ENCODE peak calls at places on chromosomes 5 and 9, in nine cellular contexts. One of them, this sample, is unnamed.

GRCh38 chr5:1885777-1886633 is 3.3 kb upstream of the IRX4 start:
- DNase-seq in pancreas: no peak
- DNase-seq in tibial nerve: no peak
- DNase-seq in cardiac fibroblast: no peak
- DNase-seq in GM06990: no peak
- DNase-seq in neural crest cell: no peak
- DNase-seq in RWPE2: peak
- DNase-seq in cardiac muscle cell: no peak
- DNase-seq in endodermal cell: peak
- DNase-seq in this sample: no peak

GRCh38 chr5:154740957-154741356 is 14.2 kb upstream of the LARP1 start:
- DNase-seq in pancreas: no peak
- DNase-seq in tibial nerve: no peak
- DNase-seq in cardiac fibroblast: peak
- DNase-seq in GM06990: no peak
- DNase-seq in neural crest cell: no peak
- DNase-seq in RWPE2: no peak
- DNase-seq in cardiac muscle cell: no peak
- DNase-seq in endodermal cell: no peak
- DNase-seq in this sample: no peak

GRCh38 chr5:89105836-89106235 is 222.9 kb upstream of the MEF2C start:
- DNase-seq in pancreas: no peak
- DNase-seq in tibial nerve: no peak
- DNase-seq in cardiac fibroblast: no peak
- DNase-seq in GM06990: no peak
- DNase-seq in neural crest cell: no peak
- DNase-seq in RWPE2: no peak
- DNase-seq in cardiac muscle cell: no peak
- DNase-seq in endodermal cell: no peak
- DNase-seq in this sample: no peak

GRCh38 chr5:139747583-139748504 is 47.8 kb upstream of the PSD2 start:
- DNase-seq in pancreas: peak
- DNase-seq in tibial nerve: no peak
- DNase-seq in cardiac fibroblast: peak
- DNase-seq in GM06990: peak
- DNase-seq in neural crest cell: peak
- DNase-seq in RWPE2: no peak
- DNase-seq in cardiac muscle cell: peak
- DNase-seq in endodermal cell: peak
- DNase-seq in this sample: no peak

GRCh38 chr5:155794801-155795200 is 532.2 kb upstream of the SGCD start:
- DNase-seq in pancreas: no peak
- DNase-seq in tibial nerve: no peak
- DNase-seq in cardiac fibroblast: no peak
- DNase-seq in GM06990: no peak
- DNase-seq in neural crest cell: no peak
- DNase-seq in RWPE2: no peak
- DNase-seq in cardiac muscle cell: no peak
- DNase-seq in endodermal cell: no peak
- DNase-seq in this sample: no peak

GRCh38 chr9:95102572-95102971 is 214.9 kb downstream of the FANCC start:
- DNase-seq in pancreas: no peak
- DNase-seq in tibial nerve: no peak
- DNase-seq in cardiac fibroblast: no peak
- DNase-seq in GM06990: no peak
- DNase-seq in neural crest cell: no peak
- DNase-seq in RWPE2: no peak
- DNase-seq in cardiac muscle cell: no peak
- DNase-seq in endodermal cell: no peak
- DNase-seq in this sample: no peak

GRCh38 chr5:92565673-92566072 is 1015.3 kb downstream of the NR2F1-AS1 start:
- DNase-seq in pancreas: no peak
- DNase-seq in tibial nerve: no peak
- DNase-seq in cardiac fibroblast: no peak
- DNase-seq in GM06990: no peak
- DNase-seq in neural crest cell: no peak
- DNase-seq in RWPE2: no peak
- DNase-seq in cardiac muscle cell: no peak
- DNase-seq in endodermal cell: no peak
- DNase-seq in this sample: no peak

GRCh38 chr9:134381671-134382505 is 55.6 kb downstream of the RXRA start:
- DNase-seq in pancreas: no peak
- DNase-seq in tibial nerve: no peak
- DNase-seq in cardiac fibroblast: no peak
- DNase-seq in GM06990: peak
- DNase-seq in neural crest cell: no peak
- DNase-seq in RWPE2: no peak
- DNase-seq in cardiac muscle cell: no peak
- DNase-seq in endodermal cell: no peak
- DNase-seq in this sample: no peak

GRCh38 chr9:16864741-16865434 is 5.6 kb downstream of the BNC2 start:
- DNase-seq in pancreas: no peak
- DNase-seq in tibial nerve: no peak
- DNase-seq in cardiac fibroblast: peak
- DNase-seq in GM06990: no peak
- DNase-seq in neural crest cell: no peak
- DNase-seq in RWPE2: no peak
- DNase-seq in cardiac muscle cell: no peak
- DNase-seq in endodermal cell: no peak
- DNase-seq in this sample: no peak

GRCh38 chr9:136107155-136107952 is 11.3 kb downstream of the TMEM250 start:
- DNase-seq in pancreas: no peak
- DNase-seq in tibial nerve: no peak
- DNase-seq in cardiac fibroblast: no peak
- DNase-seq in GM06990: peak
- DNase-seq in neural crest cell: no peak
- DNase-seq in RWPE2: no peak
- DNase-seq in cardiac muscle cell: no peak
- DNase-seq in endodermal cell: no peak
- DNase-seq in this sample: no peak

GRCh38 chr5:32462618-32463017 is 18.1 kb upstream of the ZFR start:
- DNase-seq in pancreas: no peak
- DNase-seq in tibial nerve: no peak
- DNase-seq in cardiac fibroblast: no peak
- DNase-seq in GM06990: no peak
- DNase-seq in neural crest cell: no peak
- DNase-seq in RWPE2: no peak
- DNase-seq in cardiac muscle cell: no peak
- DNase-seq in endodermal cell: no peak
- DNase-seq in this sample: no peak

GRCh38 chr9:84869091-84869490 is 199.6 kb downstream of the NTRK2 start:
- DNase-seq in pancreas: no peak
- DNase-seq in tibial nerve: no peak
- DNase-seq in cardiac fibroblast: no peak
- DNase-seq in GM06990: no peak
- DNase-seq in neural crest cell: no peak
- DNase-seq in RWPE2: no peak
- DNase-seq in cardiac muscle cell: no peak
- DNase-seq in endodermal cell: no peak
- DNase-seq in this sample: no peak

GRCh38 chr5:219492-219891 is 1.4 kb downstream of the SDHA start:
- DNase-seq in pancreas: no peak
- DNase-seq in tibial nerve: no peak
- DNase-seq in cardiac fibroblast: no peak
- DNase-seq in GM06990: no peak
- DNase-seq in neural crest cell: no peak
- DNase-seq in RWPE2: no peak
- DNase-seq in cardiac muscle cell: peak
- DNase-seq in endodermal cell: peak
- DNase-seq in this sample: no peak

GRCh38 chr9:33850677-33851076 is 33.7 kb downstream of the UBE2R2 start:
- DNase-seq in pancreas: peak
- DNase-seq in tibial nerve: no peak
- DNase-seq in cardiac fibroblast: no peak
- DNase-seq in GM06990: no peak
- DNase-seq in neural crest cell: no peak
- DNase-seq in RWPE2: no peak
- DNase-seq in cardiac muscle cell: no peak
- DNase-seq in endodermal cell: no peak
- DNase-seq in this sample: no peak

GRCh38 chr9:137689745-137690529 is 71.1 kb downstream of the EHMT1 start:
- DNase-seq in pancreas: no peak
- DNase-seq in tibial nerve: no peak
- DNase-seq in cardiac fibroblast: peak
- DNase-seq in GM06990: no peak
- DNase-seq in neural crest cell: no peak
- DNase-seq in RWPE2: no peak
- DNase-seq in cardiac muscle cell: no peak
- DNase-seq in endodermal cell: no peak
- DNase-seq in this sample: no peak

DNA sequence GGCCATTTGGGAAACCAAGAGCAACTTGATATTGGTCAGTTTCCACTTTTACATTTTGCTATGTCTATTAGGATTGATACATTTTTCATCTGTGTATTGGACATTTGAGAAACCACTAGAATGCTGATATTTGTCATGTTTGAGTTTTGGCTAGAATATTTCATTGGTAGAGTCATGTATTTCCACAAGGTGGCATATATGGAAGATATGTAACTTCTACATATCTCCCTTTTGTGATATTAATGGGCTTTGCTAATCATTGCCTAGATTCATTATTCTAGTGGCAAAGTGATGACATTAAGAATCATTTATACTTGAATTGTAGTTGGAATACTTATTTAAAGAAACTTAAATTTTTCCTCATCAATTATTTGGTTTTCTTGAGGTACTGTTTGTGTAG is 692.9 kb upstream of the EDIL3 start:
- DNase-seq in pancreas: no peak
- DNase-seq in tibial nerve: no peak
- DNase-seq in cardiac fibroblast: no peak
- DNase-seq in GM06990: no peak
- DNase-seq in neural crest cell: no peak
- DNase-seq in RWPE2: no peak
- DNase-seq in cardiac muscle cell: no peak
- DNase-seq in endodermal cell: no peak
- DNase-seq in this sample: no peak
- TF ChIP-seq CTCF in pancreas: no peak
- TF ChIP-seq CTCF in tibial nerve: no peak
- TF ChIP-seq CTCF in cardiac fibroblast: no peak
- TF ChIP-seq CTCF in GM06990: no peak
- TF ChIP-seq CTCF in neural crest cell: peak
- TF ChIP-seq CTCF in RWPE2: peak
- TF ChIP-seq CTCF in cardiac muscle cell: no peak
- TF ChIP-seq CTCF in endodermal cell: no peak
- TF ChIP-seq CTCF in this sample: no peak

GRCh38 chr9:106861585-106862114 is 1.3 kb upstream of the ZNF462 start:
- DNase-seq in pancreas: no peak
- DNase-seq in tibial nerve: no peak
- DNase-seq in cardiac fibroblast: no peak
- DNase-seq in GM06990: no peak
- DNase-seq in neural crest cell: no peak
- DNase-seq in RWPE2: no peak
- DNase-seq in cardiac muscle cell: no peak
- DNase-seq in endodermal cell: peak
- DNase-seq in this sample: no peak

GRCh38 chr9:106860731-106861584 is 2.0 kb upstream of the ZNF462 start:
- DNase-seq in pancreas: no peak
- DNase-seq in tibial nerve: peak
- DNase-seq in cardiac fibroblast: peak
- DNase-seq in GM06990: no peak
- DNase-seq in neural crest cell: peak
- DNase-seq in RWPE2: no peak
- DNase-seq in cardiac muscle cell: peak
- DNase-seq in endodermal cell: peak
- DNase-seq in this sample: peak

GRCh38 chr9:106862946-106863740 is at the start of gene ZNF462:
- DNase-seq in pancreas: no peak
- DNase-seq in tibial nerve: peak
- DNase-seq in cardiac fibroblast: peak
- DNase-seq in GM06990: peak
- DNase-seq in neural crest cell: peak
- DNase-seq in RWPE2: no peak
- DNase-seq in cardiac muscle cell: peak
- DNase-seq in endodermal cell: peak
- DNase-seq in this sample: peak

GRCh38 chr9:106859957-106860715 is 2.8 kb upstream of the ZNF462 start:
- DNase-seq in pancreas: no peak
- DNase-seq in tibial nerve: no peak
- DNase-seq in cardiac fibroblast: peak
- DNase-seq in GM06990: peak
- DNase-seq in neural crest cell: peak
- DNase-seq in RWPE2: peak
- DNase-seq in cardiac muscle cell: peak
- DNase-seq in endodermal cell: peak
- DNase-seq in this sample: peak

GRCh38 chr9:106862115-106862945 is 636 bp upstream of the ZNF462 start:
- DNase-seq in pancreas: no peak
- DNase-seq in tibial nerve: peak
- DNase-seq in cardiac fibroblast: peak
- DNase-seq in GM06990: peak
- DNase-seq in neural crest cell: peak
- DNase-seq in RWPE2: no peak
- DNase-seq in cardiac muscle cell: peak
- DNase-seq in endodermal cell: peak
- DNase-seq in this sample: no peak
- TF ChIP-seq CTCF in pancreas: no peak
- TF ChIP-seq CTCF in tibial nerve: no peak
- TF ChIP-seq CTCF in cardiac fibroblast: peak
- TF ChIP-seq CTCF in GM06990: peak
- TF ChIP-seq CTCF in neural crest cell: no peak
- TF ChIP-seq CTCF in RWPE2: peak
- TF ChIP-seq CTCF in cardiac muscle cell: peak
- TF ChIP-seq CTCF in endodermal cell: peak
- TF ChIP-seq CTCF in this sample: no peak

GRCh38 chr5:95113489-95113888 is 171.4 kb downstream of the MCTP1 start:
- DNase-seq in pancreas: no peak
- DNase-seq in tibial nerve: no peak
- DNase-seq in cardiac fibroblast: peak
- DNase-seq in GM06990: no peak
- DNase-seq in neural crest cell: no peak
- DNase-seq in RWPE2: no peak
- DNase-seq in cardiac muscle cell: peak
- DNase-seq in endodermal cell: peak
- DNase-seq in this sample: no peak
- TF ChIP-seq CTCF in pancreas: no peak
- TF ChIP-seq CTCF in tibial nerve: no peak
- TF ChIP-seq CTCF in cardiac fibroblast: peak
- TF ChIP-seq CTCF in GM06990: no peak
- TF ChIP-seq CTCF in neural crest cell: no peak
- TF ChIP-seq CTCF in RWPE2: no peak
- TF ChIP-seq CTCF in cardiac muscle cell: no peak
- TF ChIP-seq CTCF in endodermal cell: peak
- TF ChIP-seq CTCF in this sample: no peak

DNA sequence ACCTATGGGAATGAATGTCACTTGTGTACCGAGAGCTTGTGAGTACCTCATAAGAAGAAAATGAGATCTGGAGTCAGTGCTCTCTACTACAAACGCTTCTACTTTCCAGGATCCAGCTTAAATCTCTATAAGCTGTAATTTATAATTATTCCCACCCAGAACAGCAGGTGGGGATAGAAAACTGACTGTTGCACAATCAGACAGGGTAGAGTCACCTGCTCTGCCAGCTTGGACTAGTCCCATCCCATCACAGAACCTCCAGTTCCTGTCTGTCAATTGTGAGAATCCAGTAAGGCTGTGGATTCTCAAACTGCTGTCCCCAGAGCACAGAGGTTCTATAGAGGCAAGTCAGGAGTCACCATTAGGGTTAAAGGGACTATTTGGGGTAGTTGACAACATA is 2.0 kb downstream of the SPINK7 start:
- DNase-seq in pancreas: no peak
- DNase-seq in tibial nerve: no peak
- DNase-seq in cardiac fibroblast: no peak
- DNase-seq in GM06990: no peak
- DNase-seq in neural crest cell: no peak
- DNase-seq in RWPE2: no peak
- DNase-seq in cardiac muscle cell: no peak
- DNase-seq in endodermal cell: no peak
- DNase-seq in this sample: no peak
- TF ChIP-seq CTCF in pancreas: no peak
- TF ChIP-seq CTCF in tibial nerve: no peak
- TF ChIP-seq CTCF in cardiac fibroblast: no peak
- TF ChIP-seq CTCF in GM06990: no peak
- TF ChIP-seq CTCF in neural crest cell: no peak
- TF ChIP-seq CTCF in RWPE2: peak
- TF ChIP-seq CTCF in cardiac muscle cell: no peak
- TF ChIP-seq CTCF in endodermal cell: no peak
- TF ChIP-seq CTCF in this sample: no peak